ENCODE peak calls at places on chromosomes 13 and 19, in five cellular contexts. M is body of pancreas, H is activated T-cell treated with anti-CD3 and anti-CD28 coated beads for 1 hour, W is Daoy, I is AG08395. B is an unnamed sample.

GRCh38 chr13:28582892-28583240 is 76.1 kb upstream of the POMP start:
- DNase-seq in M (no peak), H (no peak), W (no peak), I (no peak), B (no peak)

GRCh38 chr13:75621147-75621546 is 15.0 kb upstream of the LMO7 start:
- DNase-seq in W (no peak), H (no peak), I (peak; percentile 74), M (no peak), B (no peak)

GRCh38 chr19:41971363-41971762 is 12.2 kb upstream of the RABAC1 start:
- DNase-seq in H (no peak), I (no peak), W (no peak), M (no peak), B (no peak)

GRCh38 chr13:66312312-66313087 is 917.6 kb downstream of the PCDH9 start:
- DNase-seq in I (peak; percentile 4), H (no peak), M (peak; percentile 21), W (no peak), B (no peak)

GRCh38 chr19:17671906-17672305 is 16.2 kb downstream of the UNC13A start:
- DNase-seq in H (no peak), W (peak; percentile 67), M (no peak), I (peak; percentile 50), B (no peak)

GRCh38 chr13:52020191-52020590 is 4.3 kb upstream of the UTP14C start:
- DNase-seq in I (no peak), M (no peak), W (no peak), H (no peak), B (no peak)

GRCh38 chr13:31919241-31919640 is 112.3 kb upstream of the FRY start:
- DNase-seq in W (no peak), H (no peak), M (no peak), I (no peak), B (no peak)

GRCh38 chr13:49366841-49367240 is 77.0 kb downstream of the CAB39L start:
- DNase-seq in H (no peak), M (no peak), W (no peak), I (no peak), B (no peak)

GRCh38 chr13:25943666-25944065 is 108.2 kb downstream of the SHISA2 start:
- DNase-seq in M (no peak), I (no peak), H (no peak), W (no peak), B (no peak)

GRCh38 chr19:3178377-3178972 is at the start of gene S1PR4:
- DNase-seq in H (peak; percentile 60), W (no peak), I (no peak), M (no peak), B (no peak)

GRCh38 chr19:17522988-17523872 is 11.8 kb downstream of the PGLS start:
- DNase-seq in W (no peak), H (peak; percentile 19), M (no peak), I (no peak), B (no peak)

GRCh38 chr13:109939105-109939504 is 152.7 kb upstream of the IRS2 start:
- DNase-seq in M (no peak), H (no peak), W (no peak), I (no peak), B (no peak)

GRCh38 chr19:9709305-9709704 is 34.4 kb upstream of the ZNF562 start:
- DNase-seq in M (no peak), W (no peak), I (no peak), H (no peak), B (no peak)

GRCh38 chr19:15779756-15780476 is 7.5 kb upstream of the OR10H5 start:
- DNase-seq in M (peak; percentile 52), H (no peak), I (no peak), W (peak; percentile 53), B (no peak)

GRCh38 chr19:46821512-46822359 is 28.9 kb downstream of the AP2S1 start:
- DNase-seq in W (no peak), I (no peak), H (peak; percentile 45), M (no peak), B (no peak)

GRCh38 chr13:102948006-102948405 is 102.2 kb downstream of the ERCC5 start:
- DNase-seq in I (no peak), W (peak; percentile 13), H (no peak), M (no peak), B (no peak)

GRCh38 chr19:56613639-56614038 is 18.5 kb downstream of the ZNF71 start:
- DNase-seq in I (no peak), W (no peak), H (no peak), M (no peak), B (no peak)

GRCh38 chr19:12985049-12985776 is 10.1 kb upstream of the NFIX start:
- DNase-seq in H (no peak), I (peak; percentile 78), M (peak; percentile 54), W (peak; percentile 56), B (no peak)

GRCh38 chr13:107339209-107339608 is 771.3 kb upstream of the ARGLU1 start:
- DNase-seq in M (no peak), H (no peak), W (peak; percentile 45), I (no peak), B (no peak)

B was measured in NCI-H1930.